ENCODE peak calls at places on chromosomes 11 and 22, in six cellular contexts. U, B, Q, A, D and M are unnamed samples.

GRCh38 chr11:109512680-109513079 is 90.7 kb downstream of the C11orf87 start:
- DNase-seq in A (no peak), B (no peak), Q (no peak), D (no peak), U (no peak), M (no peak)

GRCh38 chr22:29393019-29393608 is 4.7 kb upstream of the AP1B1 start:
- DNase-seq in Q (no peak), D (no peak), A (no peak), B (no peak), U (no peak), M (no peak)

GRCh38 chr22:43449205-43449830 is 37.5 kb downstream of the MPPED1 start:
- DNase-seq in B (no peak), Q (no peak), A (no peak), D (no peak), U (no peak), M (no peak)

GRCh38 chr22:29799217-29799680 is 32.1 kb downstream of the UQCR10 start:
- DNase-seq in B (peak; percentile 83), U (peak; percentile 96), Q (peak; percentile 87), D (peak; percentile 70), A (peak; percentile 95), M (no peak)

GRCh38 chr11:126090452-126090851 is 27.8 kb upstream of the CDON start:
- DNase-seq in Q (no peak), A (no peak), U (no peak), D (no peak), B (no peak), M (no peak)

GRCh38 chr11:34549271-34549670 is 35.7 kb upstream of the ELF5 start:
- DNase-seq in A (no peak), B (no peak), U (no peak), D (no peak), Q (no peak), M (no peak)

GRCh38 chr11:10749476-10749875 is 1.6 kb upstream of the CTR9 start:
- DNase-seq in B (no peak), A (no peak), D (no peak), Q (no peak), U (no peak), M (no peak)

GRCh38 chr22:17237031-17237668 is 17.9 kb upstream of the ADA2 start:
- DNase-seq in D (no peak), U (no peak), Q (no peak), A (no peak), B (no peak), M (no peak)

GRCh38 chr11:59545179-59546020 is 34.1 kb downstream of the OR4D9 start:
- DNase-seq in B (no peak), D (no peak), U (no peak), Q (peak; percentile 94), A (no peak), M (no peak)

GRCh38 chr22:38762607-38763006 is 6.8 kb upstream of the SUN2 start:
- DNase-seq in Q (no peak), U (no peak), A (no peak), B (no peak), D (no peak), M (no peak)

GRCh38 chr11:57502376-57502775 is 13.1 kb downstream of the SLC43A1 start:
- DNase-seq in B (no peak), D (no peak), U (no peak), Q (no peak), A (no peak), M (no peak)

GRCh38 chr11:65965986-65966762 is 4.6 kb downstream of the SART1 start:
- DNase-seq in U (no peak), B (no peak), Q (no peak), D (no peak), A (no peak), M (no peak)

DNA sequence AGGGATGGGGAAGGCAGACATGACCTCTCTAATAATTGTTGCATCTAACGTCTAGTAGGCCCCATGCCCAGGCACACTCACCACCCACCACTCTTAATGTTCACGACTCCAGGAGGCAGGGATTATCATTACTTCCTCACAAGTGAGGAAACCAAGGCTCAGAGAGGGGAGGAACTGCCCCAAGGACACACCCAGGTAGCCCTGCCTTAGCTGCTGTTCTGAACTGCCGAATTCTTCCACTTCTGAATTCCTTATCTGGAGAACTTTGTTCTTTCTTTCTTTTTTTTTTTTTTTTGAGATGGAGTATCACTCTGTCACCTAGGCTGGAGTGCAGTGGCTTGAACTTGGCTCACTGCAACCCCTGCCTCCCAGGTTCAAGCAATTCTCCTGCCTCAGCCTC is 16.7 kb downstream of the SLCO2B1 start:
- DNase-seq in U (no peak), D (peak; percentile 47), Q (no peak), A (no peak), B (no peak), M (no peak)
- TF ChIP-seq POLR2A in U (no peak), D (no peak), Q (no peak), A (no peak), B (no peak), M (no peak)

GRCh38 chr11:121722431-121723256 is 269.9 kb upstream of the SORL1-AS1 start:
- DNase-seq in Q (no peak), U (peak; percentile 42), B (peak; percentile 85), A (peak; percentile 40), D (peak; percentile 47), M (no peak)
- H3K4me3 ChIP-seq in Q (no peak overlapping the region), U (peak overlapping the region; percentile 24), B (peak overlapping the region; percentile 41), A (peak overlapping the region; percentile 40), D (peak overlapping the region; percentile 43), M (peak overlapping the region; percentile 15)

DNA sequence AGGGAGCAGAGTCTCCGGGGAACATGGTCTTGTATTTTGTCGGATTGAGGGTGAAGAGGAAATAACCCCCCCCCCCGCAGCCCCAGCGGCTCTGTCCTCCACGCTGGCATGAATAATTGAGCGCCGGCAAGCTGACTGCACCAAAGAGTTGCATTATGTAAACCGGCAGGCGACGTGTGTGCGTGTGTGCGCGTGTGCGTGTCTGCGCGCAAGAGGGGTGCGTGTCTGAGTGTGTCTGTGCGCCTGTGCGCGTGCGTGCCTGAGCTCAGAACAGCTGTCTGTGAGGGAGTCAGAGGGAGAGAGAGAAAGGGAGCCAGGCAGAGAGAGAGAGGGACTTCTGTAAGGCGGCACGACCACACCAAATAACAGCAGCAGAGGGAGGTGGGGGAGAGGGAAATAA is 94.4 kb downstream of the SCN3B start:
- DNase-seq in B (peak; percentile 56), Q (no peak), A (peak; percentile 46), U (no peak), D (no peak), M (no peak)
- H3K27ac ChIP-seq in B (peak overlapping the region; percentile 64), Q (no peak overlapping the region), A (no peak overlapping the region), U (peak overlapping the region; percentile 50), D (no peak overlapping the region), M (no peak overlapping the region)

GRCh38 chr22:36123673-36124630 is 36.6 kb downstream of the APOL3 start:
- DNase-seq in D (peak; percentile 96), A (peak; percentile 96), B (peak; percentile 94), U (peak; percentile 95), Q (peak; percentile 93), M (peak; percentile 96)
- TF ChIP-seq POLR2A in D (peak; percentile 49), A (no peak), B (peak; percentile 52), U (peak; percentile 56), Q (peak; percentile 30), M (no peak)

GRCh38 chr22:26779929-26780328 is 122.5 kb downstream of the MIAT start:
- DNase-seq in Q (no peak), U (no peak), B (no peak), D (no peak), A (no peak), M (no peak)
- H3K4me3 ChIP-seq in Q (no peak overlapping the region), U (no peak overlapping the region), B (no peak overlapping the region), D (no peak overlapping the region), A (no peak overlapping the region), M (no peak overlapping the region)

GRCh38 chr22:44729391-44730012 is 22.9 kb upstream of the ARHGAP8 start:
- DNase-seq in A (no peak), U (no peak), B (peak; percentile 71), Q (no peak), D (no peak), M (no peak)
- H3K27ac ChIP-seq in A (peak overlapping the region; percentile 67), U (peak overlapping the region; percentile 11), B (peak overlapping the region; percentile 65), Q (no peak overlapping the region), D (peak overlapping the region; percentile 72), M (peak overlapping the region; percentile 71)

GRCh38 chr11:64249563-64250405 is 1.5 kb upstream of the PLCB3 start:
- DNase-seq in U (no peak), A (no peak), B (no peak), D (no peak), Q (no peak), M (no peak)

GRCh38 chr11:64250875-64251721 is at the start of gene PLCB3:
- DNase-seq in A (peak; percentile 71), Q (no peak), U (peak; percentile 52), B (peak; percentile 70), D (peak; percentile 71), M (peak; percentile 84)

GRCh38 chr11:64249038-64249437 is 2.3 kb upstream of the PLCB3 start:
- DNase-seq in B (no peak), Q (no peak), A (no peak), D (no peak), U (no peak), M (no peak)

GRCh38 chr11:64251722-64251985 is 324 bp downstream of the PLCB3 start:
- DNase-seq in D (no peak), A (no peak), B (no peak), Q (no peak), U (no peak), M (no peak)

GRCh38 chr11:64250406-64250874 is 890 bp upstream of the PLCB3 start:
- DNase-seq in D (no peak), Q (no peak), U (no peak), B (no peak), A (no peak), M (no peak)
- TF ChIP-seq POLR2A in D (no peak), Q (no peak), U (no peak), B (no peak), A (no peak), M (no peak)

DNA sequence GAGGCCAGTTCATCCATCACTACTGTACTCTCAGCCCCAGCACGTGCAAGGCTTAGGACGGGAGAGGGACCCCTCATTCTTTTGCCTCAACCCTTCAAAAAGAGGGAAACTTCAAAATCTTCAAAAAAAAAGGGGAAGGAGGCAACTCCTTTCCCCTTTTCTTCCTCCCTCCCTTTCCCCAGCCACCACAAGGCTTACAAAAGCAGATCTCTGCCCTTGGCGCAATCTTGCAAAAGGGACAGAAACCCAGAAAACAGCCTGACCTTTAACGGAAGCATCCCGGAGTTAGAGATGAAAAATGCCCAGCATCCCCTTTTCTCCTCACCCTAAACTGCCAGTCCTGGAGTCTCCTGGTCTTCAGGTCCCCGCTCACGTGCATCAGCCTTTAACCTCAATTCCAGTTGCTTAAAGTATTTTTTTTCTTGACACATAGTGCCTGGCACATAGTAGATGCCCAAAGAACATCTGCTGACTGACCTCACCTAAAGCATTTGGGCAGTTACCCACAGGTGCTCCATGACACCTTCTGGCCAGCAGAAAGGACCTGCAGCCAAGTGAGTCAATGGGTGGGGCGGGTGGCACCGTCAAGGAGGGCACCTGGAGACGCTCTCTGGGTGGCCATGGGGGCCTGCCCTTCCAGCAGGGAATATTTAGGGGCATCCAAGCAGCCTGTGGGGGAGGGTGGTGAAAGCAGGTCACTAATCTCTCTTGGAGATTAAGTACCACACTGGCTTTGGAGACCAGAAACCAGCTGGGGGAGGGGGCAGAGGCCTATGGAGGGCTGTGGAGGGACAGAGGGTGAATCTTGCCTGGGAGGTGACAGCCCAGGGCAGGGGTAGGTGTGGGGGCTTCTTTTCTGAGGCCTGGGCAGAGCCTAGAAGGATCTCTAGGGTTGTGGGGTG is 16.3 kb downstream of the NECTIN1 start:
- DNase-seq in U (no peak), Q (no peak), A (no peak), D (no peak), B (no peak), M (no peak)
- H3K4me3 ChIP-seq in U (no peak overlapping the region), Q (no peak overlapping the region), A (no peak overlapping the region), D (no peak overlapping the region), B (no peak overlapping the region), M (no peak overlapping the region)